ENCODE peak calls at places on chromosomes 7 and 10, in nine cellular contexts. S is fibroblast of lung; W is hepatocyte; M is mesenchymal stem cell; P is colonic mucosa; V is A549; B is adrenal gland; H is sigmoid colon; Z is naive thymus-derived CD4-positive, alpha-beta T cell. Y is an unnamed sample.

GRCh38 chr10:111650088-111650487 is 533.5 kb downstream of the GPAM start:
- DNase-seq in V (no peak), B (no peak), M (no peak), W (no peak), H (no peak), Z (no peak), P (no peak), S (no peak), Y (no peak)

GRCh38 chr10:27699778-27700177 is 45.8 kb downstream of the MKX start:
- DNase-seq in H (no peak), B (no peak), S (no peak), M (no peak), W (no peak), P (no peak), Z (no peak), V (no peak), Y (no peak)

GRCh38 chr10:62082729-62083412 is 181.4 kb downstream of the ARID5B start:
- DNase-seq in W (no peak), P (peak), S (peak), V (no peak), M (peak), Z (peak), H (no peak), B (no peak), Y (no peak)

GRCh38 chr7:151320263-151320845 is 21.3 kb upstream of the NUB1 start:
- DNase-seq in M (no peak), Z (no peak), P (no peak), W (no peak), H (no peak), S (no peak), B (no peak), V (no peak), Y (no peak)

GRCh38 chr7:125529237-125529636 is 599.6 kb upstream of the POT1 start:
- DNase-seq in V (no peak), H (no peak), B (no peak), P (no peak), Z (no peak), W (no peak), S (no peak), M (no peak), Y (no peak)

GRCh38 chr7:49986191-49986590 is 106.9 kb downstream of the ZPBP start:
- DNase-seq in W (no peak), P (no peak), M (no peak), S (no peak), Z (no peak), V (no peak), B (no peak), H (no peak), Y (no peak)

GRCh38 chr10:23197416-23197861 is 5.3 kb downstream of the PTF1A start:
- DNase-seq in Z (no peak), S (no peak), P (no peak), B (no peak), H (no peak), W (no peak), V (no peak), M (no peak), Y (no peak)

GRCh38 chr7:143416565-143417149 is 8.0 kb upstream of the EPHA1 start:
- DNase-seq in V (peak), Z (peak), H (no peak), B (no peak), S (peak), W (peak), P (no peak), M (peak), Y (no peak)

GRCh38 chr7:157250605-157251228 is 86.1 kb upstream of the DNAJB6 start:
- DNase-seq in S (peak), Z (peak), M (peak), V (peak), W (peak), P (peak), H (no peak), B (peak), Y (no peak)

GRCh38 chr7:28520074-28521015 is 108.0 kb downstream of the CREB5 start:
- DNase-seq in P (no peak), S (no peak), B (no peak), Z (no peak), H (no peak), V (no peak), W (no peak), M (no peak), Y (no peak)

GRCh38 chr10:15188629-15189028 is 20.1 kb upstream of the NMT2 start:
- DNase-seq in M (no peak), Z (no peak), H (peak), P (no peak), S (no peak), W (no peak), B (no peak), V (no peak), Y (no peak)

GRCh38 chr10:95048206-95048605 is 21.1 kb downstream of the CYP2C8 start:
- DNase-seq in M (no peak), B (no peak), P (no peak), H (no peak), Z (no peak), V (no peak), S (no peak), W (no peak), Y (no peak)

GRCh38 chr7:73308074-73308664 is 457 bp downstream of the NSUN5 start:
- DNase-seq in S (peak), M (no peak), H (peak), P (no peak), W (peak), B (peak), Z (no peak), V (no peak), Y (no peak)

GRCh38 chr10:125265579-125265955 is 105.2 kb upstream of the CTBP2 start:
- DNase-seq in Z (no peak), P (no peak), M (no peak), V (no peak), B (no peak), H (no peak), S (peak), W (no peak), Y (no peak)

GRCh38 chr7:30159698-30160143 is 24.9 kb downstream of the MTURN start:
- DNase-seq in Z (no peak), M (peak), B (peak), S (peak), W (peak), P (peak), H (no peak), V (no peak), Y (no peak)

GRCh38 chr10:69123306-69123746 is 652 bp upstream of the VPS26A start:
- DNase-seq in M (peak), H (no peak), Z (no peak), S (peak), B (no peak), W (peak), P (peak), V (peak), Y (no peak)

GRCh38 chr7:2440608-2441245 is 35.5 kb downstream of the GRIFIN start:
- DNase-seq in W (peak), M (peak), S (no peak), V (no peak), P (no peak), H (no peak), B (no peak), Z (no peak), Y (peak)

GRCh38 chr7:121924273-121925184 is 51.6 kb downstream of the PTPRZ1 start:
- DNase-seq in H (no peak), B (no peak), W (no peak), S (no peak), M (no peak), P (no peak), V (no peak), Z (no peak), Y (no peak)

GRCh38 chr10:78543749-78544446 is 510.2 kb downstream of the RPS24 start:
- DNase-seq in B (peak), P (peak), Z (no peak), W (peak), H (peak), M (peak), V (no peak), S (peak), Y (no peak)

GRCh38 chr10:92119340-92119739 is 171.5 kb downstream of the CPEB3 start:
- DNase-seq in P (no peak), Z (no peak), W (no peak), H (no peak), B (no peak), M (no peak), S (no peak), V (no peak), Y (no peak)

GRCh38 chr7:149868638-149869290 is 5.0 kb upstream of the ATP6V0E2 start:
- DNase-seq in S (no peak), P (no peak), M (no peak), B (peak), V (no peak), W (no peak), H (no peak), Z (no peak), Y (no peak)

GRCh38 chr7:158834799-158835784 is 5.8 kb upstream of the ESYT2 start:
- DNase-seq in S (no peak), P (peak), W (no peak), H (no peak), M (no peak), B (peak), Z (no peak), V (no peak), Y (no peak)

GRCh38 chr7:133958822-133959221 is 168.3 kb upstream of the LRGUK start:
- DNase-seq in Z (no peak), P (no peak), S (no peak), M (no peak), W (no peak), V (no peak), B (no peak), H (no peak), Y (no peak)

GRCh38 chr7:142459557-142459963 is 201.7 kb upstream of the PRSS58 start:
- DNase-seq in W (peak), P (peak), B (no peak), Z (peak), V (peak), H (no peak), M (peak), S (peak), Y (no peak)

GRCh38 chr7:69817096-69817495 is 218.8 kb downstream of the AUTS2 start:
- DNase-seq in W (no peak), P (no peak), V (no peak), Z (no peak), M (no peak), B (no peak), H (no peak), S (peak), Y (no peak)
- H3K27ac ChIP-seq in W (no peak), P (no peak), V (no peak), Z (no peak), M (peak), B (no peak), H (peak), S (no peak), Y (no peak)

DNA sequence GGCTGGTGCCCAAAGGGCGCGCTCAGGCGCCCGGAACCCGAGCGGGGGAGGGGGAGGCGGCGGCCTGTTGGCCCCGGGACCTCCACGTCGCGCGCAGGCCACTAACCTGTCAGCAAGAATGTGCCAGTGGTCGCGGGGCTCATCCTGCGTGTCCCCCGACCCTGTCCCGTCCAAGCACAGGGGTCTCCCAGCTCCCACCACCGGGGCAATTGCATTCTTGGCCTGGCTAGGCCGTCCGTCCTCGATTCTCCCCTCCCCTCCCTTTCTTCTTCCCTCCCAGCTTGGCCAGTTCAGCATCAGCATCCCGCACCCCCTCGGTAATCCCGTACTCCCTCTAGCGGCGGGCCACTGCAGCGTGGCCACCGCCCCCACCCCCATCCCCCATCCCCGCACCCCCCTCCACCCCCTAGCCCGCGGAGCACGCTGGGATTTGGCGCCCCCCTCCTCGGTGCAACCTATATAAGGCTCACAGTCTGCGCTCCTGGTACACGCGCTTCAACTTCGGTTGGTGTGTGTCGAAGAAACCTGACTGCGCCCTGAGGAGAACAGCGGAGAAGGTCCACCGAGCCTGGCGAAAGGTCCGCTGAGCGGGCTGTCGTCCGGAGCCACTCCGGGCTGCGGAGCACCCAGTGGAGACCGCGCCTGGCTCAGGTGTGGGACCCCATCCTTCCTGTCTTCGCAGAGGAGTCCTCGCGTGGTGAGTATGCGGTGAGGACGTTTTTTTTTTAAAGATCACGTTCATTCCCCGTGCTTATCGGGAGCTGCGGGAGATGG is at the start of gene SGCE:
- DNase-seq in V (peak), Z (peak), S (peak), P (peak), H (peak), B (peak), W (peak), M (peak), Y (no peak)
- H3K27ac ChIP-seq in V (peak), Z (no peak), S (peak), P (peak), H (peak), B (peak), W (peak), M (peak), Y (peak)

GRCh38 chr10:116827214-116827671 is 22.1 kb upstream of the ENO4 start:
- DNase-seq in W (no peak), B (no peak), P (no peak), V (no peak), M (no peak), S (no peak), H (no peak), Z (no peak), Y (no peak)

GRCh38 chr10:116826803-116827202 is 22.5 kb upstream of the ENO4 start:
- DNase-seq in B (no peak), Z (no peak), H (no peak), M (no peak), V (no peak), P (no peak), S (peak), W (no peak), Y (no peak)

GRCh38 chr10:116828121-116828520 is 21.2 kb upstream of the ENO4 start:
- DNase-seq in W (no peak), M (no peak), V (no peak), S (no peak), H (no peak), Z (no peak), B (no peak), P (no peak), Y (no peak)

GRCh38 chr10:116829711-116830110 is 19.6 kb upstream of the ENO4 start:
- DNase-seq in H (no peak), V (no peak), P (no peak), W (no peak), M (no peak), S (no peak), B (no peak), Z (no peak), Y (no peak)

DNA sequence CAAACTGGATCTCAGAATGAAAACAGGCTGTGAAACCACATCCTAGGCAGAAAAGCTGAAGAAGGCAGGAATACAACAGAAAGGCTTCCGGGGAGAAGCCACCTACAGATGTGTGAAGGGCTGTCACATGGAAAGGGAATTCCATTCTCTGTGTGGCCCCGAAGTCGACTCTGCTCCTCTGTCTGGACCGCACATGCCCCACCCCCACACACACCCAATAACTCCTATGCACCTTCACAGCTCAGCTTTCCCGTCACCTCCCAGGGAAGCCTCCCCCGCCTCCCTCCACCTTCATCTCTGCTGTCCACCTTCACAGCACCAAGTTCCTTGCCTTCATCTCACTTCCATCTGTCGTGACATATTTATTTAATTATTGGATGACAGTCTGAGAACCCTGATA is 23.4 kb upstream of the ENO4 start:
- DNase-seq in Z (no peak), W (no peak), H (no peak), B (no peak), M (no peak), P (no peak), S (no peak), V (no peak), Y (no peak)
- H3K27ac ChIP-seq in Z (no peak), W (no peak), H (no peak), B (no peak), M (no peak), P (no peak), S (no peak), V (no peak), Y (no peak)

GRCh38 chr10:3261921-3262320 is 89.3 kb upstream of the PITRM1 start:
- DNase-seq in V (no peak), H (no peak), S (peak), W (no peak), M (no peak), B (no peak), P (no peak), Z (no peak), Y (no peak)
- H3K27ac ChIP-seq in V (no peak), H (no peak), S (no peak), W (no peak), M (no peak), B (no peak), P (no peak), Z (no peak), Y (no peak)